ENCODE peak calls at places on chromosomes 6 and 20, in four cellular contexts. Y is NCI-H226, T is pulmonary artery endothelial cell, O is aorta. I is an unnamed sample.
A peak's percentile ranks its signal among the peaks of the same experiment; 100 is the strongest.

GRCh38 chr20:51326241-51326819 is 216.2 kb downstream of the NFATC2 start:
- DNase-seq in Y (no peak), T (peak; percentile 22), O (no peak), I (peak; percentile 32)

GRCh38 chr6:148769304-148769968 is 22.6 kb downstream of the UST start:
- DNase-seq in Y (no peak), T (no peak), O (no peak), I (no peak)

GRCh38 chr6:30705620-30706019 is 11.5 kb downstream of the MDC1 start:
- DNase-seq in Y (no peak), T (no peak), O (peak; percentile 10), I (no peak)

GRCh38 chr6:2688416-2689064 is 62.2 kb downstream of the MYLK4 start:
- DNase-seq in Y (peak; percentile 63), T (peak; percentile 10), O (no peak), I (peak; percentile 85)

GRCh38 chr6:24933868-24934401 is 1.8 kb downstream of the RIPOR2 start:
- DNase-seq in Y (peak; percentile 14), T (no peak), O (no peak), I (no peak)

GRCh38 chr20:41275181-41275793 is 42.2 kb downstream of the ZHX3 start:
- DNase-seq in Y (peak; percentile 7), T (no peak), O (no peak), I (peak; percentile 32)

GRCh38 chr6:112233864-112234263 is 20.5 kb downstream of the LAMA4 start:
- DNase-seq in Y (no peak), T (peak; percentile 84), O (no peak), I (peak; percentile 40)

GRCh38 chr6:96809119-96809518 is 28.2 kb downstream of the GPR63 start:
- DNase-seq in Y (peak; percentile 83), T (no peak), O (no peak), I (no peak)

GRCh38 chr6:11423072-11423471 is 114.5 kb upstream of the TMEM170B start:
- DNase-seq in Y (no peak), T (no peak), O (no peak), I (no peak)

GRCh38 chr20:50957276-50957675 is 1.1 kb downstream of the DPM1 start:
- DNase-seq in Y (no peak), T (no peak), O (no peak), I (no peak)

GRCh38 chr6:85364354-85364753 is 85.5 kb upstream of the NT5E start:
- DNase-seq in Y (peak; percentile 67), T (no peak), O (no peak), I (peak; percentile 79)

GRCh38 chr6:73879466-73879865 is 183.5 kb downstream of the CD109 start:
- DNase-seq in Y (no peak), T (no peak), O (no peak), I (no peak)

GRCh38 chr6:3750324-3751018 is 1.0 kb downstream of the PXDC1 start:
- DNase-seq in Y (peak; percentile 58), T (no peak), O (peak; percentile 94), I (peak; percentile 76)

GRCh38 chr6:87653074-87653962 is 48.7 kb downstream of the AKIRIN2 start:
- DNase-seq in Y (no peak), T (no peak), O (no peak), I (no peak)

GRCh38 chr6:25340854-25341552 is 61.8 kb downstream of the CARMIL1 start:
- DNase-seq in Y (no peak), T (no peak), O (no peak), I (no peak)

GRCh38 chr6:33144373-33144772 is 47.9 kb downstream of the COL11A2 start:
- DNase-seq in Y (no peak), T (no peak), O (no peak), I (no peak)

GRCh38 chr20:11305406-11305805 is 612.3 kb upstream of the BTBD3 start:
- DNase-seq in Y (no peak), T (no peak), O (no peak), I (no peak)

GRCh38 chr6:23535071-23535470 is 590.9 kb upstream of the NRSN1 start:
- DNase-seq in Y (no peak), T (no peak), O (no peak), I (no peak)

GRCh38 chr6:119148102-119148824 is 69.8 kb upstream of the FAM184A start:
- DNase-seq in Y (peak; percentile 60), T (no peak), O (no peak), I (peak; percentile 84)

GRCh38 chr20:37319120-37319717 is 26.7 kb upstream of the SRC start:
- DNase-seq in Y (peak; percentile 54), T (no peak), O (no peak), I (peak; percentile 66)

GRCh38 chr6:22784611-22785010 is 215.2 kb downstream of the HDGFL1 start:
- DNase-seq in Y (no peak), T (no peak), O (no peak), I (no peak)

GRCh38 chr6:10030942-10031537 is 383.8 kb downstream of the TFAP2A start:
- DNase-seq in Y (peak; percentile 5), T (no peak), O (no peak), I (peak; percentile 12)

GRCh38 chr20:50909413-50909812 is 21.8 kb downstream of the ADNP start:
- DNase-seq in Y (no peak), T (no peak), O (no peak), I (no peak)

GRCh38 chr6:114707081-114707480 is 364.3 kb upstream of the HS3ST5 start:
- DNase-seq in Y (no peak), T (no peak), O (no peak), I (no peak)

GRCh38 chr6:155706341-155706740 is 250.7 kb upstream of the NOX3 start:
- DNase-seq in Y (no peak), T (no peak), O (no peak), I (no peak)

GRCh38 chr6:44002591-44003344 is 124.5 kb downstream of the MRPL14 start:
- DNase-seq in Y (no peak), T (no peak), O (peak; percentile 86), I (peak; percentile 7)

GRCh38 chr20:35561268-35561667 is 19.4 kb downstream of the ERGIC3 start:
- DNase-seq in Y (no peak), T (no peak), O (peak; percentile 45), I (peak; percentile 76)

GRCh38 chr20:32779500-32780215 is 17.5 kb downstream of the DNMT3B start:
- DNase-seq in Y (no peak), T (no peak), O (no peak), I (no peak)

GRCh38 chr6:15474196-15474595 is 188.6 kb downstream of the DTNBP1 start:
- DNase-seq in Y (no peak), T (no peak), O (no peak), I (peak; percentile 78)

GRCh38 chr6:3813150-3813780 is 35.9 kb upstream of the FAM50B start:
- DNase-seq in Y (peak; percentile 73), T (peak; percentile 85), O (peak; percentile 86), I (peak; percentile 51)

GRCh38 chr6:21915707-21916399 is 322.3 kb downstream of the SOX4 start:
- DNase-seq in Y (peak; percentile 40), T (no peak), O (no peak), I (peak; percentile 29)

GRCh38 chr20:49325981-49326380 is 48.1 kb upstream of the ZNFX1 start:
- DNase-seq in Y (no peak), T (no peak), O (no peak), I (peak; percentile 53)

GRCh38 chr6:33799714-33800113 is 4.1 kb downstream of the MLN start:
- DNase-seq in Y (no peak), T (no peak), O (peak; percentile 47), I (no peak)

GRCh38 chr6:43945778-43946100 is 175.7 kb downstream of the VEGFA start:
- DNase-seq in Y (no peak), T (no peak), O (no peak), I (no peak)